ENCODE peak calls at places on chromosome 19, in five cellular contexts. L, M, I, G and Z are unnamed samples.

GRCh38 chr19:10552596-10553053 is 8.9 kb downstream of the ATG4D start:
- DNase-seq in I (peak; percentile 22), G (no peak), M (peak; percentile 75), L (peak; percentile 35), Z (no peak)

GRCh38 chr19:3784607-3785463 is 1.3 kb downstream of the MATK start:
- DNase-seq in I (no peak), G (no peak), M (no peak), L (peak; percentile 38), Z (no peak)

GRCh38 chr19:18807861-18808331 is 16.8 kb upstream of the COMP start:
- DNase-seq in G (no peak), L (peak; percentile 85), M (no peak), I (no peak), Z (no peak)

GRCh38 chr19:3275068-3275582 is 50.7 kb downstream of the CELF5 start:
- DNase-seq in L (no peak), M (no peak), G (no peak), I (peak; percentile 14), Z (no peak)

GRCh38 chr19:31232871-31233270 is 116.4 kb downstream of the TSHZ3 start:
- DNase-seq in G (no peak), I (peak; percentile 95), M (no peak), L (peak; percentile 80), Z (peak; percentile 96)

GRCh38 chr19:6890421-6890913 is 3.1 kb downstream of the ADGRE1 start:
- DNase-seq in M (no peak), I (no peak), L (no peak), G (no peak), Z (no peak)

GRCh38 chr19:17762505-17763229 is 11.4 kb downstream of the FCHO1 start:
- DNase-seq in M (peak; percentile 87), L (peak; percentile 43), I (peak; percentile 60), G (no peak), Z (peak; percentile 56)

GRCh38 chr19:38713227-38713649 is 31.0 kb downstream of the CAPN12 start:
- DNase-seq in I (no peak), L (no peak), M (no peak), G (no peak), Z (peak; percentile 73)

GRCh38 chr19:33147538-33147937 is 15.6 kb downstream of the WDR88 start:
- DNase-seq in G (no peak), I (no peak), M (no peak), L (no peak), Z (no peak)

GRCh38 chr19:50204811-50205675 is 1.6 kb downstream of the MYH14 start:
- DNase-seq in M (peak; percentile 33), I (no peak), G (no peak), L (no peak), Z (no peak)

GRCh38 chr19:57269515-57270250 is 10.6 kb upstream of the ZNF460 start:
- DNase-seq in L (peak; percentile 89), G (no peak), M (peak; percentile 7), I (peak; percentile 74), Z (peak; percentile 58)